ENCODE peak calls at places on chromosome 3, in four cellular contexts. M is K562, W is HepG2, L is SK-N-SH. O is an unnamed sample.

GRCh38 chr3:185521349-185522138 is 22.7 kb upstream of the TMEM41A start:
- DNase-seq in W (no peak), M (no peak), L (no peak), O (no peak)

GRCh38 chr3:16079519-16079918 is 95.0 kb upstream of the GALNT15 start:
- DNase-seq in W (no peak), M (no peak), L (no peak), O (no peak)

GRCh38 chr3:31102196-31102879 is 207.9 kb upstream of the GADL1 start:
- DNase-seq in L (no peak), M (no peak), W (no peak), O (no peak)

GRCh38 chr3:73086071-73086494 is 24.6 kb downstream of the EBLN2 start:
- DNase-seq in L (peak), W (peak), M (peak), O (peak)

GRCh38 chr3:150925751-150926201 is 20.5 kb upstream of the MINDY4B start:
- DNase-seq in W (peak), M (peak), L (peak), O (peak)

GRCh38 chr3:160697628-160698382 is 20.8 kb downstream of the ARL14 start:
- DNase-seq in M (no peak), L (no peak), W (no peak), O (no peak)

GRCh38 chr3:180002006-180002405 is 34.7 kb downstream of the PEX5L start:
- DNase-seq in W (no peak), L (no peak), M (no peak), O (no peak)

GRCh38 chr3:155070932-155071387 is 9.2 kb upstream of the MME start:
- DNase-seq in M (peak), W (no peak), L (peak), O (no peak)

GRCh38 chr3:191216510-191216909 is 17.5 kb downstream of the OSTN start:
- DNase-seq in M (no peak), L (no peak), W (no peak), O (no peak)

GRCh38 chr3:119315600-119316312 is 21.6 kb downstream of the ARHGAP31 start:
- DNase-seq in M (no peak), W (no peak), L (no peak), O (no peak)
- TF ChIP-seq FOXJ3 in M (no peak), W (no peak), L (no peak), O (no peak)

DNA sequence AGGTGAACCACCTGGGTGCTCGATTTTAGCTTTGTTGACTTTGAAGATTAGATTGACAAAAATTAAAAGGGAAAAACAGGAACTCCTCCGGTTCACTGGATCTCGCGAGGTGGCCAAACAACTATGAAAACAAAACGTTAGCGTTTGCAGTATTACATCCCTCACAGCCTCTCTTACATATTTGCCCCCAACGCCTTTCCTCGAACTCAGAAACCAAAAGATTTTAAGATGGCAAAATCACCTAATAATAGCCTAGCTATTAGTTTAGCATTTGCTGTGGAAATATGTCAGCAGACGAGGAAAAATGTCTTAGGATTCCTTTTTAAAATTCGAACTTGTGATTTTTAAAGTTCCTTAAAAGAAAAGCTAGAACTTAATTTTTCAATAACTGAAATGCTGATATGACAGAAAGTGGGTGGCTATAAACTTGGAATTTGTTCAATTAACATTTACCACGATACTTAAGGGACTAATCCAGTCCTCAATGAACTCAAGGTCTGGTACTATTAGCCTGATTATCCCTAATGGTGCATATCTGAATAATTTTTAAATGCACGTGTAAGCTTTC is 491 bp upstream of the SENP7 start:
- DNase-seq in L (no peak), W (no peak), M (no peak), O (no peak)
- TF ChIP-seq FOXJ3 in L (no peak), W (peak), M (no peak), O (no peak)

DNA sequence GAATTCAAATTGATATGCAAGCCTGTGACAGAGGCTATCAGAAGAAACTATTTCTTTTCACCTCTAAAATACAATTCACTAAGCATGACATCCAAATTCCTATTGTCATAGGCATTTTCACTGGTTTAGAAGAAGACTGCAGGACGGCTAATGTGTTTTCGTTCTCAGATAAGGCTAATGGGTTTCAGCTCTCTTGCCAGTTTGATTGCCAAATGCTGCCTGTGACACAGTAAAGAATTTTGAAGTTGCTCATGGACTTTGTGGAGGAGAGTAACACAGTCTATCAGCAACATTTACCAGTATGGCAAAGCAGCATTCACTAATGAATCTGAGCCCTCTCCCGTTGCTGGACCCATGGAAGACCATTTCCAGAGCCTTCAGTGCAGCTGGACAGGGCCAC is 948.1 kb downstream of the FHIT start:
- DNase-seq in L (no peak), M (no peak), W (no peak), O (no peak)
- TF ChIP-seq FOXJ3 in L (no peak), M (no peak), W (no peak), O (no peak)

DNA sequence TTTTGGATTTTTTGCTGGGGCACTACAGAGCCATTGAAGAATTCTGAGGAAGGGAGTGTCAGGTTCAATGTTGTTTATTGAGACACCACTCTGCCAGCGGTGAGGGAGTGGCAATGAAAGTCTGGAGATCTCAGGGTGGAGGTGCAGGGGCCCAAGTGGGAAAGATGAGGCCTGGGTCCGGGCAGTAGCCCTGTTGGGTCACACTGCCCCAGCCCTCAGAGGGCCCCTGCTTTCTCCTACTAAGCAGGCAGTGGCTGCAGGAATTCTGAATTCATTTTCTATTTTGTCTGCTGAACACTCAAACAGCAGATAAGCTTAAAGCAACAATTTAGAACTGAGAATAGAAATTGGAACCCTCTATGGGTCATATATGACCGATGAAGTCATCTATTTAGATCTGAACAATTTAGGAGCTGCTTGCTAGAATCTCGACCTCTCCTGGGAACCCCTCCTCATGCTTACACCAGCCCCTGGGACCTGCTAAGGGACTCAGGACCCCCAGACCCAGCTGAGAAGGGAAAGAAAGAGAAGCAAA is 17.9 kb downstream of the HRH1 start:
- DNase-seq in L (no peak), M (no peak), W (no peak), O (no peak)
- TF ChIP-seq FOXJ3 in L (no peak), M (no peak), W (no peak), O (no peak)

GRCh38 chr3:101549473-101549872 is 12.2 kb upstream of the TRMT10C start:
- DNase-seq in L (no peak), M (no peak), W (peak), O (no peak)
- TF ChIP-seq FOXJ3 in L (no peak), M (no peak), W (no peak), O (no peak)

GRCh38 chr3:141625506-141625905 is 112.6 kb upstream of the RNF7 start:
- DNase-seq in M (no peak), W (no peak), L (no peak), O (no peak)

GRCh38 chr3:141632779-141633374 is 105.2 kb upstream of the RNF7 start:
- DNase-seq in M (no peak), W (no peak), L (no peak), O (no peak)

GRCh38 chr3:141629950-141630349 is 108.1 kb upstream of the RNF7 start:
- DNase-seq in W (no peak), L (no peak), M (peak), O (no peak)
- TF ChIP-seq FOXJ3 in W (no peak), L (no peak), M (no peak), O (no peak)

DNA sequence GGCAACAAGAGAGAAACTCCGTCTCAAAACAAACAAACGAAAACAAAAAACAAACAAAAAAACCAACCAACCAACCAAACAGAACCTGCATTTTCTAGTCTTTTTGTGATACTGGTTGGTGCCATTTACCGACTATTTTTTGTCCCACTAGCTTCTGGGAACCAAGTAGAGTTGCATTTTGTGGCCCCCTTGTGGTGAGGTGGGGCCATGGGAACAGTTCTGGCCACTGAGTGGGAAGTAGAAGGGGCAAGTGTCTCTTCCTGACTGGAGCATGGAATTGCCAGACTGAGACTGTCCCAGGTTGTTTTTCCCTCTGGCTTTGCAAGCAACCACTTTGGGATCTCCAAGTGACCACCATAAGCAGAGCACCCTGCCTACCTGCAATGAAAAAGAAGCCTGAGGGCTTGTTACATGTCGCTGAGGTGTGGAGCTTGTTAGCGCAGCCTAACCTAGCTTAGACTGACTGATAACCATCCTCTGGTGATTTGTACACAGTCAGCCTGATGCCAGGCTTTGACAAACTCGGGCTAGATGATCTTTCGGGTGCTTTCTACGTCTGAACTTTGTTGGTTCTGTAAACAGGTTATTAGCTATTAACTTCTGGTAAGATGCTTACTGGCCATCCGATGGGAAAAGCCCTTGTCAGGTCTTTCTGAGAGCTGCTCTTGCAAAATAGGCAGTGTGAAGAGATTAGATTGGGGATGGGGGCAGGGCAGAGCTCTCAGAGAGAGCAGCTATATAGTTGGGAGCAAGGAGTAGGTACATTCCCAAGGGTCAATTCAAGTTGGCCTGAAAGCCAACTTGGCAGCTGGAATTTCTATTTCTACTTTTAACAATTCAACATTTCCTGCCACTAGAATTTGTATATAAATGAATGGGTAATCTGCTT is 172.2 kb downstream of the SSR3 start:
- DNase-seq in L (no peak), M (peak), W (peak), O (peak)
- TF ChIP-seq FOXJ3 in L (no peak), M (no peak), W (no peak), O (no peak)

O was measured in WTC11.